ENCODE peak calls at places on chromosomes 3 and 15, in five cellular contexts. P is Panc1, M is Caco-2, Z is uterus, K is HepG2. Y is an unnamed sample.
A peak's percentile ranks its signal among the peaks of the same experiment; 100 is the strongest.

GRCh38 chr3:14216257-14217048 is 37.8 kb downstream of the LSM3 start:
- DNase-seq in P (no peak), K (peak; percentile 39), Z (no peak), M (no peak), Y (no peak)

GRCh38 chr3:17874630-17875029 is 132.2 kb upstream of the TBC1D5 start:
- DNase-seq in P (no peak), M (no peak), Z (no peak), K (no peak), Y (no peak)

GRCh38 chr3:72659609-72660008 is 188.6 kb downstream of the SHQ1 start:
- DNase-seq in M (no peak), Z (no peak), K (no peak), P (no peak), Y (no peak)

GRCh38 chr15:79898369-79898768 is 1.6 kb upstream of the MTHFS start:
- DNase-seq in K (no peak), Z (no peak), P (no peak), M (no peak), Y (no peak)

GRCh38 chr3:129558772-129559564 is 16.0 kb downstream of the H1-8 start:
- DNase-seq in M (no peak), Z (no peak), K (peak; percentile 74), P (no peak), Y (no peak)

GRCh38 chr15:33430564-33430963 is 119.8 kb downstream of the RYR3 start:
- DNase-seq in P (no peak), Z (no peak), K (no peak), M (no peak), Y (no peak)

GRCh38 chr15:48090666-48091065 is 30.1 kb upstream of the SLC24A5 start:
- DNase-seq in M (no peak), K (no peak), P (no peak), Z (no peak), Y (no peak)

GRCh38 chr3:157086053-157086761 is 73.7 kb downstream of the CCNL1 start:
- DNase-seq in M (no peak), K (no peak), Z (no peak), P (no peak), Y (no peak)

GRCh38 chr3:177361042-177361938 is 164.0 kb upstream of the TBL1XR1 start:
- DNase-seq in Z (no peak), K (no peak), P (no peak), M (no peak), Y (no peak)

GRCh38 chr3:135516143-135516542 is 449.4 kb upstream of the PPP2R3A start:
- DNase-seq in P (no peak), Z (no peak), M (no peak), K (peak; percentile 4), Y (no peak)

GRCh38 chr15:74642328-74642723 is 26.7 kb downstream of the CLK3 start:
- DNase-seq in P (no peak), K (no peak), Z (no peak), M (peak; percentile 84), Y (peak; percentile 64)

GRCh38 chr3:136789976-136790375 is 28.9 kb upstream of the SLC35G2 start:
- DNase-seq in Z (no peak), P (no peak), K (no peak), M (peak; percentile 34), Y (no peak)

GRCh38 chr3:187015903-187016638 is 85.7 kb downstream of the ST6GAL1 start:
- DNase-seq in K (no peak), Z (no peak), M (no peak), P (no peak), Y (no peak)

GRCh38 chr3:143375698-143376097 is 256.1 kb downstream of the CHST2 start:
- DNase-seq in P (no peak), Z (no peak), M (no peak), K (no peak), Y (no peak)

GRCh38 chr15:66730168-66731014 is 28.4 kb downstream of the SMAD6 start:
- DNase-seq in P (no peak), K (no peak), Z (no peak), M (no peak), Y (no peak)

GRCh38 chr3:195582947-195583346 is 793 bp downstream of the APOD start:
- DNase-seq in Z (no peak), K (peak; percentile 24), M (no peak), P (no peak), Y (no peak)

GRCh38 chr3:26639339-26639738 is 16.8 kb downstream of the LRRC3B start:
- DNase-seq in Z (no peak), P (no peak), M (no peak), K (no peak), Y (no peak)

GRCh38 chr3:182618981-182619591 is 174.2 kb upstream of the ATP11B start:
- DNase-seq in K (no peak), P (no peak), M (no peak), Z (no peak), Y (no peak)

GRCh38 chr15:67832965-67833503 is 6.8 kb downstream of the RNU6-1 start:
- DNase-seq in M (no peak), K (no peak), P (no peak), Z (no peak), Y (no peak)

GRCh38 chr3:197749315-197749600 is 425 bp upstream of the FYTTD1 start:
- DNase-seq in P (no peak), K (no peak), M (peak; percentile 49), Z (no peak), Y (peak; percentile 39)

GRCh38 chr3:12588039-12588673 is 31.3 kb downstream of the MKRN2 start:
- DNase-seq in Z (no peak), M (no peak), P (no peak), K (no peak), Y (no peak)

GRCh38 chr3:186815490-186815889 is 9.2 kb upstream of the RFC4 start:
- DNase-seq in M (no peak), K (no peak), Z (no peak), P (no peak), Y (no peak)

GRCh38 chr3:63141-63845 is 133.3 kb upstream of the CHL1 start:
- DNase-seq in Z (no peak), M (no peak), K (peak; percentile 39), P (no peak), Y (no peak)

GRCh38 chr3:15309662-15310335 is 22.6 kb downstream of the SH3BP5 start:
- DNase-seq in Z (no peak), M (no peak), P (no peak), K (no peak), Y (no peak)

GRCh38 chr15:34481370-34481769 is 43.8 kb upstream of the GOLGA8A start:
- DNase-seq in Z (no peak), P (no peak), M (no peak), K (no peak), Y (no peak)

GRCh38 chr3:159852256-159852655 is 136.4 kb upstream of the IL12A start:
- DNase-seq in K (no peak), Z (no peak), P (no peak), M (no peak), Y (no peak)
- H3K4me3 ChIP-seq in K (no peak overlapping the region), Z (no peak overlapping the region), P (no peak overlapping the region), M (no peak overlapping the region), Y (no peak overlapping the region)

DNA sequence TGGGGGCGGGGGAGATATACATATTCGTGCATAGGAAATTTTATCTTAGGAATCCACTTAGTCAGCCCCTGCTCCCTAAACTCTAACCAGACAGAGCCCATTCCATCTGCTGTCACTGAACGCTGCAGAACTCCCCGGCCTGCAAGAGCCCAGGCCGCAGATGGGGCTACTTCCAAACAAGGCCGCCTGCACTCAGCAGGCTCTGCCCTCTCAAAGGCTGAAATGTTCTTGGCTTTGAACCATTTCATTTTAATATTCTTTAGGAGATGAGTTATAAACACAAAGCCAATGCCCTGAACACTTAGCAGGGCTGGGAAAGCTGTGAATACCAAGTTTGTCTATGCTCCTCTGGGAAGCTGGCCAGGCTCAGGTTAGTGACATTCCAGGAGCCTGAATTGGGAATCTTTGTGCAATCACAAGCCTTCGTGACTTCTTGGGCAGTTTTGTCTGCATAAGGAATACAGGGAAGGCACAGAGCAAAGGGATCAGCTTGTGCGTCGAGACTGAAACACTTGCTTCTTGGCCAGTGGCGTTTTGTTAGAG is 65.0 kb downstream of the SYNM start:
- DNase-seq in M (no peak), P (no peak), Z (peak; percentile 56), K (no peak), Y (peak; percentile 39)
- H3K9me3 ChIP-seq in M (no peaks in the 10 kb centered on the region), P (no peaks in the 10 kb centered on the region), Z (no peaks in the 10 kb centered on the region), K (no peaks in the 10 kb centered on the region), Y (no peaks in the 10 kb centered on the region)

DNA sequence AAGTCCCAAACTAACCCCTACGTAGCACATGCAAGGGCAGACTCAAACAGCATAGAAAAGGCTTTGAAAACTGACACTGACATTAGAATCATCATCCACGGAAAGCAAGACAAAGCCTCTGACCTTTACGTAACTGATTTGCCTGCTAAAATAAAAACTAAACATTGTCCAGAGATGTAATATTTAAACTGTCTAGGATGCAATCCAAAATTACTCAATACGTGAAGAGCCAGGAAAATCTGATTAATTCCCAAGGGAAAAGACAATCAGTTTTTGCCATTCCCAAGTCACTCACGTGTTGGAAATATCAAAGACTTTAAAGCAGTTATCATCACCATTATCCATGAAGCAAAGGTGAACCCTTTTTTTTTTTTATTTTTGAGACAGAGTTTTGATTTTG is 13.3 kb upstream of the IQCF1 start:
- DNase-seq in P (no peak), M (no peak), Z (no peak), K (no peak), Y (no peak)
- H3K4me3 ChIP-seq in P (no peak overlapping the region), M (no peak overlapping the region), Z (no peak overlapping the region), K (no peak overlapping the region), Y (no peak overlapping the region)

GRCh38 chr3:76551739-76552138 is 488.2 kb upstream of the ROBO2 start:
- DNase-seq in Z (no peak), M (no peak), K (no peak), P (no peak), Y (no peak)
- H3K9me3 ChIP-seq in Z (no peaks in the 10 kb centered on the region), M (no peaks in the 10 kb centered on the region), K (no peaks in the 10 kb centered on the region), P (no peaks in the 10 kb centered on the region), Y (no peaks in the 10 kb centered on the region)

GRCh38 chr15:82709081-82709420 is 624 bp downstream of the AP3B2 start:
- DNase-seq in K (no peak), M (no peak), P (no peak), Z (peak; percentile 21), Y (no peak)
- H3K4me3 ChIP-seq in K (peak overlapping the region; percentile 44), M (peak overlapping the region; percentile 60), P (peak overlapping the region; percentile 76), Z (no peak overlapping the region), Y (peak overlapping the region; percentile 58)

DNA sequence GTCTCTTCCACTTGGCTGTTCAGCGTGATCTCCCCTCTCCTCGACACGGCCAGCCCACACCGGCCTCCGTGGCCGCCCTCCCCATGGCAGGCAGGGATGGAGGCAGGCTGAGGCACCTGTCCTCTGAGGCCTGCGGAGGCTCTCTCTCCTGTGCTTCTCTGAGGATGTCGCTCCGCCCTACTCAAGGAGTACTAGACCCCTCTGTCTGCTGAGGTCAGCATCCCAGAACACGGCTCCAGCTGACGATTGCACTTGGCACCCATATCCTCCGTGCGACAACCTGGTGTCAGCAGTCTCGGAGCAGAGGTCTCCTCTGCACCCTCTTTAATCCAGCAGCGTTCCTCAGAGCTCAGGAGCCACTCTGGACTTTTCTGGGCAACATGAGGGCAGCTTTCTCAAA is 322.6 kb downstream of the OCA2 start:
- DNase-seq in K (no peak), P (no peak), M (no peak), Z (no peak), Y (no peak)
- H3K9me3 ChIP-seq in K (no peaks in the 10 kb centered on the region), P (no peaks in the 10 kb centered on the region), M (peaks cover 3% of the 10 kb centered on the region), Z (no peaks in the 10 kb centered on the region), Y (no peaks in the 10 kb centered on the region)